ENCODE peak calls at places on chromosomes 5 and 9, in eight cellular contexts. T is neuronal stem cell; L is PC-3; G is neural crest cell; M is effector CD4-positive, alpha-beta T cell; B is HuH-7; C is effector memory CD4-positive, alpha-beta T cell; R is H9. F is an unnamed sample.

GRCh38 chr9:129814432-129815223 is 9.3 kb downstream of the TOR1A start:
- DNase-seq in T (no peak), G (no peak), L (no peak), R (no peak), B (no peak), C (no peak), M (no peak), F (no peak)

GRCh38 chr5:90747175-90747574 is 188.6 kb downstream of the ADGRV1 start:
- DNase-seq in L (peak; percentile 82), C (no peak), M (no peak), B (no peak), G (no peak), R (no peak), T (no peak), F (no peak)

GRCh38 chr5:61737991-61738390 is 405.9 kb downstream of the ZSWIM6 start:
- DNase-seq in T (no peak), M (no peak), C (no peak), R (no peak), G (no peak), B (no peak), L (no peak), F (no peak)

GRCh38 chr9:3028535-3028934 is 184.6 kb upstream of the PUM3 start:
- DNase-seq in M (no peak), G (no peak), R (no peak), L (peak; percentile 3), C (no peak), B (no peak), T (no peak), F (no peak)

GRCh38 chr5:3925935-3926334 is 330.3 kb downstream of the IRX1 start:
- DNase-seq in T (no peak), L (no peak), G (no peak), R (no peak), B (no peak), C (no peak), M (no peak), F (no peak)

GRCh38 chr9:29044959-29045358 is 1471.7 kb upstream of the C9orf72 start:
- DNase-seq in R (no peak), G (no peak), B (no peak), T (no peak), M (no peak), L (peak; percentile 74), C (no peak), F (no peak)

GRCh38 chr5:173326501-173326960 is 1.7 kb downstream of the STC2 start:
- DNase-seq in C (no peak), G (no peak), T (no peak), L (peak; percentile 78), R (no peak), B (no peak), M (no peak), F (no peak)

GRCh38 chr9:112112941-112113399 is 62.1 kb downstream of the SUSD1 start:
- DNase-seq in B (peak; percentile 76), G (no peak), M (peak; percentile 3), C (no peak), L (peak; percentile 84), T (no peak), R (peak; percentile 69), F (no peak)

GRCh38 chr5:127871448-127872153 is 168.4 kb downstream of the CCDC192 start:
- DNase-seq in L (peak; percentile 38), G (no peak), T (no peak), R (no peak), C (no peak), M (no peak), B (no peak), F (no peak)